ENCODE peak calls at places on chromosomes 5 and 9, in ten cellular contexts. One of them, this sample, is unnamed.

GRCh38 chr5:172910828-172911627 is 48.2 kb upstream of the RPL26L1 start:
- DNase-seq in suprapubic skin: peak
- DNase-seq in esophagus muscularis mucosa: peak
- DNase-seq in dorsolateral prefrontal cortex: peak
- DNase-seq in cardiac muscle cell: peak
- DNase-seq in HepG2: peak
- DNase-seq in transverse colon: peak
- DNase-seq in mammary epithelial cell: peak
- DNase-seq in H9: peak
- DNase-seq in epithelial cell of proximal tubule: peak
- DNase-seq in this sample: no peak

GRCh38 chr5:93421987-93422391 is 159.0 kb downstream of the NR2F1-AS1 start:
- DNase-seq in transverse colon: no peak
- DNase-seq in dorsolateral prefrontal cortex: peak
- DNase-seq in H9: peak
- DNase-seq in esophagus muscularis mucosa: no peak
- DNase-seq in suprapubic skin: no peak
- DNase-seq in HepG2: no peak
- DNase-seq in cardiac muscle cell: no peak
- DNase-seq in epithelial cell of proximal tubule: no peak
- DNase-seq in mammary epithelial cell: no peak
- DNase-seq in this sample: no peak

GRCh38 chr5:138470322-138471285 is 5.3 kb downstream of the EGR1 start:
- DNase-seq in mammary epithelial cell: peak
- DNase-seq in HepG2: no peak
- DNase-seq in H9: peak
- DNase-seq in transverse colon: peak
- DNase-seq in suprapubic skin: no peak
- DNase-seq in epithelial cell of proximal tubule: peak
- DNase-seq in cardiac muscle cell: no peak
- DNase-seq in dorsolateral prefrontal cortex: no peak
- DNase-seq in esophagus muscularis mucosa: no peak
- DNase-seq in this sample: no peak

GRCh38 chr5:139182528-139183296 is 15.5 kb downstream of the SIL1 start:
- DNase-seq in H9: no peak
- DNase-seq in dorsolateral prefrontal cortex: no peak
- DNase-seq in transverse colon: no peak
- DNase-seq in HepG2: no peak
- DNase-seq in esophagus muscularis mucosa: no peak
- DNase-seq in epithelial cell of proximal tubule: no peak
- DNase-seq in cardiac muscle cell: no peak
- DNase-seq in suprapubic skin: no peak
- DNase-seq in mammary epithelial cell: no peak
- DNase-seq in this sample: no peak

GRCh38 chr9:81266086-81266485 is 423.3 kb downstream of the TLE1 start:
- DNase-seq in transverse colon: no peak
- DNase-seq in HepG2: no peak
- DNase-seq in cardiac muscle cell: peak
- DNase-seq in dorsolateral prefrontal cortex: no peak
- DNase-seq in H9: no peak
- DNase-seq in suprapubic skin: no peak
- DNase-seq in esophagus muscularis mucosa: no peak
- DNase-seq in epithelial cell of proximal tubule: no peak
- DNase-seq in mammary epithelial cell: no peak
- DNase-seq in this sample: no peak

GRCh38 chr5:180990086-180990888 is 1.6 kb downstream of the BTNL3 start:
- DNase-seq in dorsolateral prefrontal cortex: no peak
- DNase-seq in H9: no peak
- DNase-seq in HepG2: no peak
- DNase-seq in cardiac muscle cell: no peak
- DNase-seq in esophagus muscularis mucosa: no peak
- DNase-seq in transverse colon: no peak
- DNase-seq in mammary epithelial cell: no peak
- DNase-seq in epithelial cell of proximal tubule: no peak
- DNase-seq in suprapubic skin: no peak
- DNase-seq in this sample: no peak

GRCh38 chr5:36202521-36202961 is 39.2 kb downstream of the NADK2 start:
- DNase-seq in H9: no peak
- DNase-seq in esophagus muscularis mucosa: no peak
- DNase-seq in epithelial cell of proximal tubule: no peak
- DNase-seq in transverse colon: no peak
- DNase-seq in cardiac muscle cell: peak
- DNase-seq in dorsolateral prefrontal cortex: no peak
- DNase-seq in mammary epithelial cell: peak
- DNase-seq in HepG2: no peak
- DNase-seq in suprapubic skin: no peak
- DNase-seq in this sample: no peak

GRCh38 chr5:61586096-61587084 is 254.3 kb downstream of the ZSWIM6 start:
- DNase-seq in epithelial cell of proximal tubule: no peak
- DNase-seq in dorsolateral prefrontal cortex: no peak
- DNase-seq in transverse colon: no peak
- DNase-seq in mammary epithelial cell: no peak
- DNase-seq in HepG2: no peak
- DNase-seq in cardiac muscle cell: peak
- DNase-seq in suprapubic skin: no peak
- DNase-seq in H9: no peak
- DNase-seq in esophagus muscularis mucosa: no peak
- DNase-seq in this sample: no peak

GRCh38 chr9:114117996-114118830 is 19.1 kb upstream of the KIF12 start:
- DNase-seq in suprapubic skin: no peak
- DNase-seq in esophagus muscularis mucosa: no peak
- DNase-seq in transverse colon: no peak
- DNase-seq in dorsolateral prefrontal cortex: no peak
- DNase-seq in HepG2: peak
- DNase-seq in H9: no peak
- DNase-seq in epithelial cell of proximal tubule: no peak
- DNase-seq in cardiac muscle cell: no peak
- DNase-seq in mammary epithelial cell: no peak
- DNase-seq in this sample: no peak

GRCh38 chr5:5719292-5719691 is 296.8 kb downstream of the ICE1 start:
- DNase-seq in cardiac muscle cell: no peak
- DNase-seq in epithelial cell of proximal tubule: no peak
- DNase-seq in H9: no peak
- DNase-seq in transverse colon: no peak
- DNase-seq in suprapubic skin: no peak
- DNase-seq in esophagus muscularis mucosa: no peak
- DNase-seq in mammary epithelial cell: no peak
- DNase-seq in dorsolateral prefrontal cortex: no peak
- DNase-seq in HepG2: no peak
- DNase-seq in this sample: no peak

GRCh38 chr9:97470076-97470475 is 31.4 kb upstream of the TMOD1 start:
- DNase-seq in H9: peak
- DNase-seq in transverse colon: no peak
- DNase-seq in HepG2: no peak
- DNase-seq in dorsolateral prefrontal cortex: peak
- DNase-seq in mammary epithelial cell: no peak
- DNase-seq in cardiac muscle cell: no peak
- DNase-seq in suprapubic skin: no peak
- DNase-seq in epithelial cell of proximal tubule: no peak
- DNase-seq in esophagus muscularis mucosa: no peak
- DNase-seq in this sample: no peak

GRCh38 chr5:15353086-15353645 is 146.8 kb upstream of the FBXL7 start:
- DNase-seq in mammary epithelial cell: no peak
- DNase-seq in dorsolateral prefrontal cortex: no peak
- DNase-seq in H9: no peak
- DNase-seq in epithelial cell of proximal tubule: no peak
- DNase-seq in esophagus muscularis mucosa: no peak
- DNase-seq in transverse colon: no peak
- DNase-seq in HepG2: no peak
- DNase-seq in suprapubic skin: no peak
- DNase-seq in cardiac muscle cell: no peak
- DNase-seq in this sample: no peak

GRCh38 chr5:178460598-178461425 is 129.4 kb downstream of the COL23A1 start:
- DNase-seq in suprapubic skin: peak
- DNase-seq in esophagus muscularis mucosa: no peak
- DNase-seq in HepG2: peak
- DNase-seq in transverse colon: peak
- DNase-seq in H9: peak
- DNase-seq in dorsolateral prefrontal cortex: peak
- DNase-seq in epithelial cell of proximal tubule: no peak
- DNase-seq in cardiac muscle cell: peak
- DNase-seq in mammary epithelial cell: no peak
- DNase-seq in this sample: peak

GRCh38 chr9:129411501-129412175 is 209.3 kb downstream of the C9orf50 start:
- DNase-seq in epithelial cell of proximal tubule: no peak
- DNase-seq in cardiac muscle cell: no peak
- DNase-seq in H9: no peak
- DNase-seq in dorsolateral prefrontal cortex: no peak
- DNase-seq in HepG2: no peak
- DNase-seq in esophagus muscularis mucosa: no peak
- DNase-seq in mammary epithelial cell: no peak
- DNase-seq in transverse colon: no peak
- DNase-seq in suprapubic skin: no peak
- DNase-seq in this sample: no peak

GRCh38 chr9:133098104-133098754 is 22.8 kb downstream of the RALGDS start:
- DNase-seq in dorsolateral prefrontal cortex: no peak
- DNase-seq in epithelial cell of proximal tubule: no peak
- DNase-seq in cardiac muscle cell: no peak
- DNase-seq in transverse colon: no peak
- DNase-seq in HepG2: no peak
- DNase-seq in mammary epithelial cell: no peak
- DNase-seq in H9: no peak
- DNase-seq in esophagus muscularis mucosa: no peak
- DNase-seq in suprapubic skin: no peak
- DNase-seq in this sample: no peak

GRCh38 chr5:154199263-154199662 is 8.7 kb downstream of the GALNT10 start:
- DNase-seq in cardiac muscle cell: no peak
- DNase-seq in epithelial cell of proximal tubule: no peak
- DNase-seq in transverse colon: no peak
- DNase-seq in suprapubic skin: no peak
- DNase-seq in mammary epithelial cell: no peak
- DNase-seq in HepG2: peak
- DNase-seq in esophagus muscularis mucosa: no peak
- DNase-seq in dorsolateral prefrontal cortex: no peak
- DNase-seq in H9: no peak
- DNase-seq in this sample: no peak

GRCh38 chr5:34899066-34899465 is 16.2 kb downstream of the RAD1 start:
- DNase-seq in mammary epithelial cell: no peak
- DNase-seq in H9: no peak
- DNase-seq in esophagus muscularis mucosa: no peak
- DNase-seq in suprapubic skin: no peak
- DNase-seq in cardiac muscle cell: no peak
- DNase-seq in dorsolateral prefrontal cortex: no peak
- DNase-seq in HepG2: no peak
- DNase-seq in transverse colon: no peak
- DNase-seq in epithelial cell of proximal tubule: no peak
- DNase-seq in this sample: no peak

GRCh38 chr9:83011611-83012010 is 51.3 kb downstream of the RASEF start:
- DNase-seq in mammary epithelial cell: no peak
- DNase-seq in esophagus muscularis mucosa: no peak
- DNase-seq in suprapubic skin: no peak
- DNase-seq in H9: no peak
- DNase-seq in cardiac muscle cell: no peak
- DNase-seq in transverse colon: no peak
- DNase-seq in epithelial cell of proximal tubule: no peak
- DNase-seq in HepG2: no peak
- DNase-seq in dorsolateral prefrontal cortex: no peak
- DNase-seq in this sample: no peak

GRCh38 chr9:76761448-76761847 is 2.8 kb upstream of the PCA3 start:
- DNase-seq in dorsolateral prefrontal cortex: no peak
- DNase-seq in epithelial cell of proximal tubule: no peak
- DNase-seq in cardiac muscle cell: peak
- DNase-seq in mammary epithelial cell: no peak
- DNase-seq in suprapubic skin: no peak
- DNase-seq in HepG2: no peak
- DNase-seq in H9: no peak
- DNase-seq in transverse colon: no peak
- DNase-seq in esophagus muscularis mucosa: no peak
- DNase-seq in this sample: no peak
- TF ChIP-seq CTCF in dorsolateral prefrontal cortex: peak
- TF ChIP-seq CTCF in epithelial cell of proximal tubule: peak
- TF ChIP-seq CTCF in cardiac muscle cell: peak
- TF ChIP-seq CTCF in mammary epithelial cell: peak
- TF ChIP-seq CTCF in suprapubic skin: no peak
- TF ChIP-seq CTCF in HepG2: no peak
- TF ChIP-seq CTCF in H9: peak
- TF ChIP-seq CTCF in transverse colon: peak
- TF ChIP-seq CTCF in esophagus muscularis mucosa: no peak
- TF ChIP-seq CTCF in this sample: peak

GRCh38 chr9:131954299-131954698 is 125.4 kb downstream of the MED27 start:
- DNase-seq in suprapubic skin: no peak
- DNase-seq in transverse colon: no peak
- DNase-seq in dorsolateral prefrontal cortex: no peak
- DNase-seq in mammary epithelial cell: peak
- DNase-seq in cardiac muscle cell: no peak
- DNase-seq in esophagus muscularis mucosa: no peak
- DNase-seq in epithelial cell of proximal tubule: no peak
- DNase-seq in HepG2: no peak
- DNase-seq in H9: no peak
- DNase-seq in this sample: no peak
- TF ChIP-seq CTCF in suprapubic skin: no peak
- TF ChIP-seq CTCF in transverse colon: no peak
- TF ChIP-seq CTCF in dorsolateral prefrontal cortex: peak
- TF ChIP-seq CTCF in mammary epithelial cell: peak
- TF ChIP-seq CTCF in cardiac muscle cell: peak
- TF ChIP-seq CTCF in esophagus muscularis mucosa: no peak
- TF ChIP-seq CTCF in epithelial cell of proximal tubule: peak
- TF ChIP-seq CTCF in HepG2: peak
- TF ChIP-seq CTCF in H9: peak
- TF ChIP-seq CTCF in this sample: peak

GRCh38 chr9:19230356-19231125 is at the start of gene DENND4C:
- DNase-seq in transverse colon: peak
- DNase-seq in esophagus muscularis mucosa: peak
- DNase-seq in cardiac muscle cell: peak
- DNase-seq in H9: peak
- DNase-seq in HepG2: peak
- DNase-seq in epithelial cell of proximal tubule: no peak
- DNase-seq in mammary epithelial cell: peak
- DNase-seq in suprapubic skin: peak
- DNase-seq in dorsolateral prefrontal cortex: peak
- DNase-seq in this sample: peak
- TF ChIP-seq CTCF in transverse colon: no peak
- TF ChIP-seq CTCF in esophagus muscularis mucosa: no peak
- TF ChIP-seq CTCF in cardiac muscle cell: peak
- TF ChIP-seq CTCF in H9: peak
- TF ChIP-seq CTCF in HepG2: peak
- TF ChIP-seq CTCF in epithelial cell of proximal tubule: no peak
- TF ChIP-seq CTCF in mammary epithelial cell: no peak
- TF ChIP-seq CTCF in suprapubic skin: no peak
- TF ChIP-seq CTCF in dorsolateral prefrontal cortex: peak
- TF ChIP-seq CTCF in this sample: peak

DNA sequence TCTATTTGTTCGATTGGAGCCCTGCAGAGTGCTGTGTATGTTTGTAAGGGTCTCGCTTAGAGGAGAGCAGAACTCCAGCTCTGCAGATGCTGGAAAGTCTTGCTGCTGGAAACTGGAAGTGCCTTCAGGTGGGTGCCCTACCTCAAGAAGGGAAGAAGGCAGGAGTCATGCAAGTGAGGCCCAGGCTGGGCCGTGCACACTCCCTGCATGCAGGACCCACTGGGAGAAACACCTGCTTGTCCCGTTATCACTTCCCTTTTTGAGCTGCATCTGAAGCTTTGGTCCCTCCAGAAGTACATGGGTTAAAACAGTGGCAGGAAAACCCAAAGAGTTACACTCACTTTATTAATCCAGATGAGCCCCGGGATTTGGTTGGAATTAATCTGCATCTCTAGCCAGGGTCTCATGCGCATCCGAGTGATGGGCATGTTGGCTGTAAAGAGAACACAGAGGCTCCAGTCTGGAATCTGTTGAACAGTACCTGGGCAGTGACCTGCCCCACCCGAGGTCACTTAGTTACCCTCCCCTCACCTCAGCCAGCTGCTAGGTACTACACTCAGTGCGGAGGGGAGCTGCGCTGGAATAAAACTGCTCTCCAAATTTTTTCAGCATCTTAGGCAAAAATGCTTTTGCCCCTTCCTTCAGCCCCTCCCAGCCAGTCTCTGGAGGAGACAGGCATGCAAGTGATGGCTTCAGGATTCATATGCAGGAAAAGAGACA is 1.4 kb downstream of the IRF1 start:
- DNase-seq in H9: peak
- DNase-seq in transverse colon: peak
- DNase-seq in suprapubic skin: no peak
- DNase-seq in esophagus muscularis mucosa: peak
- DNase-seq in mammary epithelial cell: no peak
- DNase-seq in HepG2: no peak
- DNase-seq in epithelial cell of proximal tubule: no peak
- DNase-seq in cardiac muscle cell: no peak
- DNase-seq in dorsolateral prefrontal cortex: peak
- DNase-seq in this sample: peak
- TF ChIP-seq CTCF in H9: no peak
- TF ChIP-seq CTCF in transverse colon: no peak
- TF ChIP-seq CTCF in suprapubic skin: no peak
- TF ChIP-seq CTCF in esophagus muscularis mucosa: no peak
- TF ChIP-seq CTCF in mammary epithelial cell: no peak
- TF ChIP-seq CTCF in HepG2: no peak
- TF ChIP-seq CTCF in epithelial cell of proximal tubule: no peak
- TF ChIP-seq CTCF in cardiac muscle cell: no peak
- TF ChIP-seq CTCF in dorsolateral prefrontal cortex: no peak
- TF ChIP-seq CTCF in this sample: no peak

This sample was measured in type B pancreatic cell.